ENCODE peak calls at places on chromosomes 2 and 18, in six cellular contexts. D is heart left ventricle, Q is HFFc6, W is kidney epithelial cell, V is fibroblast of villous mesenchyme, T is thoracic aorta. C is an unnamed sample.

GRCh38 chr2:152594792-152595191 is 122.5 kb downstream of the PRPF40A start:
- DNase-seq in W (no peak), Q (no peak), V (peak), D (peak), T (peak), C (no peak)

GRCh38 chr2:24359701-24360049 is 661 bp downstream of the ITSN2 start:
- DNase-seq in D (peak), W (no peak), V (peak), Q (no peak), T (no peak), C (no peak)

GRCh38 chr2:134866498-134867099 is 28.2 kb downstream of the ACMSD start:
- DNase-seq in T (no peak), W (no peak), V (peak), D (no peak), Q (peak), C (no peak)

GRCh38 chr2:28835787-28836186 is 25.2 kb downstream of the SPDYA start:
- DNase-seq in V (peak), W (no peak), D (no peak), T (no peak), Q (no peak), C (no peak)

GRCh38 chr2:54613794-54614257 is 109.6 kb upstream of the EML6 start:
- DNase-seq in Q (no peak), W (no peak), D (no peak), T (no peak), V (peak), C (no peak)

GRCh38 chr2:111111101-111111755 is 9.5 kb upstream of the BCL2L11 start:
- DNase-seq in V (no peak), T (no peak), Q (no peak), W (no peak), D (no peak), C (no peak)

GRCh38 chr2:219695145-219695544 is 67.7 kb downstream of the SLC4A3 start:
- DNase-seq in Q (no peak), T (no peak), D (no peak), W (no peak), V (no peak), C (no peak)

GRCh38 chr2:137910641-137911040 is 53.6 kb upstream of the HNMT start:
- DNase-seq in V (peak), D (no peak), T (no peak), W (no peak), Q (peak), C (no peak)

GRCh38 chr18:3450358-3451107 is 561 bp downstream of the TGIF1 start:
- DNase-seq in W (no peak), D (peak), Q (peak), T (no peak), V (peak), C (peak)

GRCh38 chr2:99970292-99970868 is 172.0 kb downstream of the AFF3 start:
- DNase-seq in V (peak), D (no peak), W (no peak), T (no peak), Q (no peak), C (no peak)

GRCh38 chr2:45112750-45113149 is 103.5 kb upstream of the SIX2 start:
- DNase-seq in T (no peak), D (no peak), V (no peak), Q (no peak), W (no peak), C (no peak)

GRCh38 chr2:226979004-226979403 is 143.2 kb downstream of the RHBDD1 start:
- DNase-seq in Q (no peak), D (no peak), V (no peak), W (no peak), T (no peak), C (no peak)

GRCh38 chr2:130355181-130355577 is 677 bp upstream of the PTPN18 start:
- DNase-seq in T (no peak), Q (no peak), V (peak), D (no peak), W (no peak), C (no peak)

GRCh38 chr2:191030521-191031154 is 16.7 kb upstream of the STAT1 start:
- DNase-seq in W (no peak), T (no peak), Q (no peak), V (peak), D (no peak), C (peak)

GRCh38 chr18:25233582-25234362 is 118.2 kb downstream of the ZNF521 start:
- DNase-seq in W (no peak), V (peak), T (no peak), Q (peak), D (no peak), C (no peak)

GRCh38 chr2:48613211-48613610 is 4.4 kb upstream of the GTF2A1L start:
- DNase-seq in Q (no peak), T (no peak), W (no peak), D (no peak), V (no peak), C (no peak)

GRCh38 chr2:197708331-197708730 is 3.2 kb downstream of the MARS2 start:
- DNase-seq in V (peak), T (no peak), W (peak), Q (peak), D (no peak), C (no peak)

GRCh38 chr18:36153203-36153602 is 23.5 kb downstream of the ELP2 start:
- DNase-seq in W (peak), T (no peak), V (peak), D (no peak), Q (peak), C (no peak)

GRCh38 chr2:143686585-143687164 is 557.5 kb downstream of the ARHGAP15 start:
- DNase-seq in D (no peak), W (peak), V (peak), T (no peak), Q (peak), C (no peak)

GRCh38 chr2:38146302-38146916 is 70.5 kb upstream of the CYP1B1 start:
- DNase-seq in W (peak), D (peak), Q (peak), T (peak), V (peak), C (peak)

GRCh38 chr2:27356056-27356381 is 545 bp downstream of the GTF3C2 start:
- DNase-seq in D (peak), V (peak), Q (peak), W (no peak), T (no peak), C (peak)

GRCh38 chr2:16271231-16271896 is 331.0 kb downstream of the MYCN start:
- DNase-seq in W (no peak), D (no peak), T (no peak), Q (no peak), V (no peak), C (no peak)

GRCh38 chr2:136764397-136765255 is 719 bp upstream of the THSD7B start:
- DNase-seq in W (no peak), T (no peak), Q (no peak), V (no peak), D (no peak), C (peak)

GRCh38 chr2:187529977-187530721 is 24.1 kb downstream of the TFPI start:
- DNase-seq in Q (no peak), D (no peak), W (no peak), V (peak), T (no peak), C (no peak)

GRCh38 chr18:76909418-76909817 is 87.1 kb downstream of the ZNF236 start:
- DNase-seq in D (no peak), T (no peak), V (no peak), W (no peak), Q (no peak), C (no peak)

GRCh38 chr2:26515771-26516170 is 37.8 kb upstream of the OTOF start:
- DNase-seq in T (no peak), W (no peak), Q (no peak), V (no peak), D (no peak), C (no peak)

GRCh38 chr18:31093880-31094279 is 8.3 kb downstream of the DSC2 start:
- DNase-seq in W (no peak), D (no peak), Q (no peak), T (no peak), V (no peak), C (no peak)

GRCh38 chr2:109186656-109187250 is 57.7 kb downstream of the SH3RF3 start:
- DNase-seq in W (no peak), T (no peak), V (no peak), D (no peak), Q (no peak), C (no peak)

GRCh38 chr2:190837417-190837816 is 43.2 kb upstream of the GLS start:
- DNase-seq in Q (peak), D (no peak), T (no peak), V (peak), W (peak), C (no peak)

GRCh38 chr2:85266424-85267041 is 61.3 kb downstream of the TGOLN2 start:
- DNase-seq in W (no peak), Q (no peak), D (peak), T (no peak), V (peak), C (peak)

GRCh38 chr2:157899125-157899839 is 23.2 kb upstream of the ACVR1 start:
- DNase-seq in T (no peak), Q (no peak), W (no peak), D (no peak), V (no peak), C (no peak)

GRCh38 chr2:52431352-52431760 is 1336.2 kb upstream of the CHAC2 start:
- DNase-seq in T (no peak), V (no peak), W (no peak), D (no peak), Q (no peak), C (no peak)
- TF ChIP-seq CTCF in T (no peak), V (no peak), W (no peak), D (no peak), Q (no peak), C (no peak)

DNA sequence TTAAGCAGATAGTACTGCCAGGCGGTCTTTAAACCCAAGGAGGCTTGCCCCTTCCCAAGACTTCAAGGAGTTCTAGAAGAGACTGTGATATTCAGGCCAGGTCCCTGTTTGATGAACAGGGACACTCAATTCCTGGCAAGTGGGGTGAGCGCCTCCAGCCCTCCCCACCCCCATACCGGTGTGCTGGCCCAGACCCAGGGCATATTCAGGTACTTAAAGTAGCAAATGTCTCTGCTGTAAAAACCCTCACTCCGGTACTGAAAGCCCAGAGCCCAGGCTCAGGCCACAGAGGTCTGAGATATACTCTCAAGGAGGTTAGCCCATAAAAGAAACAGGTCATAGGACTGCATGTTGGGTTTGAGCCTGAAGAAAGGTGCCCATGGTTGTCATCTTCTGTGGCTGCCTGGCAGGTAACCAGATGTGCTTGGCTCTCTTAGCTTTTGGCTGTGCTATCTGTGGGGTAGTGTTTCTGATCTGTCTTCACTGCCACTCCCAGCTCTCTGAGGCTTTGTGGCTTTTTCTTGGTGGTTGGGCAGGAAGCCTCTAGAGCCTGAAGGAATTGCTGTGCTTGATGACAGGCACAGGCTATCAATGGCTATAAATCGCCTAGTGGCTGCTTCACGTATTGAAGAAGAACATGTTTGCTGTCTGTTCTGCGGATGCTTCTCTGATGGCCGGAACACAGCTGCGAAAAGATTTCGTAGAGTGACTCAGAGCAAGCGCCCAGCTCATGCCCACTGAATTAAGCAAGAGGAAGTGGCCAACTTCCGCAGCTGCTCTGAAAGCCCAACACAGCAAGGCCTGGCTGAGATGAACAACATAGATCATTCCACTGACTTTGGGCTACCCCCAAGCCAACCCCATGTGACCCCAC is 63.3 kb upstream of the ALPP start:
- DNase-seq in T (peak), V (peak), D (peak), W (peak), Q (peak), C (no peak)
- TF ChIP-seq CTCF in T (no peak), V (peak), D (no peak), W (no peak), Q (no peak), C (no peak)

GRCh38 chr2:83594841-83595720 is 864.0 kb downstream of the SUCLG1 start:
- DNase-seq in D (no peak), T (no peak), W (no peak), Q (no peak), V (peak), C (no peak)
- TF ChIP-seq CTCF in D (no peak), T (no peak), W (no peak), Q (no peak), V (no peak), C (no peak)

DNA sequence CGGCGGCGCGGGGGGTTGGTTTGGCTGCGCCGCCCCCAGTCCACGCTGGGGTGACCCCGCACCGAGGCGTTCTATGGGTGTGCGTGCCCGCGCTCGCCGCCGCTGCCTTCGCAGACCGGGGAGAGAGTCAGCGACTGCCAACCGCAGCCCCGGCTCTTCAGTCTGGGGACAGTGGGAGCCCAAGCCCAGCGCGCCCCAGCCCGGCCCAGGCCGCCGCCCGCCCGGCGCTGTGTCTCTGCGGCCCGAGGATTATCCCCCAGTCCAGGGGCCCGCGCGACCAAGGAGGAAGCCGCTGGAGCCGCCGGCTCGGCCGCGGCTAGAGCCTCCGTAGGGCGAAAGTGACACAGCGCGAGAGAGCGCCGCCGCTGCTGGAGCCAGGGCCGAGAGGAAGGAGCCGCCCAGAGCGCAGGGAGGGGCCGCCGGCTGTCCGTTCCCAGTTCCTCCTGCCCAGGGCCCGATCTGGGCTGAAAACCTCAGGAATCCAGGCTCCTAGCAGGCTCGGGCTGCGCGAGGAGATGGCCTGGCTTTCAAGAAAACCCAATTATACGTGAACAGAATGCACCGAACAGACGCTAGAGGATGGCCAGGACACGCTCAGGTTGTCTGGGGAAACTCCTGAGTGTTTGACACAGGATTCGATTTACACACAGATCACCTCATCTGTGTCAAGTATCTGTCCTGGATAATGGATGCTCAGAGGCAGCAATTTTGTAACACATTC is 2.4 kb downstream of the CTIF start:
- DNase-seq in Q (peak), V (peak), T (no peak), W (no peak), D (peak), C (peak)
- TF ChIP-seq CTCF in Q (no peak), V (no peak), T (no peak), W (no peak), D (no peak), C (no peak)

GRCh38 chr2:208782097-208782496 is 375.5 kb downstream of the PTH2R start:
- DNase-seq in V (no peak), W (no peak), T (no peak), D (no peak), Q (no peak), C (no peak)

GRCh38 chr2:208781166-208781565 is 374.6 kb downstream of the PTH2R start:
- DNase-seq in V (no peak), Q (no peak), T (no peak), D (no peak), W (no peak), C (no peak)

DNA sequence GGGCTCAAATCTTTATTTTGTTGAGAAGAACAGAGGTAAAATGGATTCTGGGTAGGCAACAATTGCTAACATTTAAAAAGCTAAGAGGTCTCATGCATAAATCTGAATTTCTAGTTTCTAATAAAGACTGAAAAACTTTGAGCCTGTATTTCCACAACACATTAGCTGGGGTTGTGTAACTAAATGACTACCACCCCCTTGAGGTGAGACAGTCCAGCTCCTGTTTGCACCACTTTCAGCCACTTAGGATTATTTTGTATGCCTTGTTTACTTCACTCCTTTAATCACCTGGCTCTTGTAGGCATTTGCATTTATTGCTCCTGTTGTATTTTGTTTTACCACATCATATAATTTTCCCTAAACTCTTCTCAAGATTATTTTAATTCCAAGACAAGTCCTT is 376.6 kb downstream of the PTH2R start:
- DNase-seq in V (no peak), Q (no peak), W (no peak), D (no peak), T (no peak), C (no peak)
- TF ChIP-seq CTCF in V (no peak), Q (no peak), W (peak), D (no peak), T (no peak), C (no peak)

DNA sequence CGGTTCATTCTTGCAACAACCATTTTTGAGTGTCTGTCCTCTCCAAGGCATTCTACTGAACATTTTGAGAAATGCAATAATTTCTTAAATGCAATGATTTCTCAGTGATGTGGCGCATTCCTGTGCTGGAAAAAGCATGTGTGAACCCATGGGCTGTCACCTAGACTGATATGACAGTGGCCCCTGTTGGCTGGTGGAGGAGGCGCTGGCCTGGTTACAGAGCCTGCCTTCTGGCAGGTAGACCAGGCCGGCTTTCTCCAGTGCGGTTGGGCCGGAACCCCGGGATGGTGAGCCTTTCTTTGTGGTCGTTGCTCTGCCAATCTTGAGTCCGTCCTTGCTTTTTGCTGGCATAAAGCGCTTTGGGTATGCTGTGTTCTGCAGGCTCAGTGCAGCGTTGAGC is 33.7 kb downstream of the TSHZ1 start:
- DNase-seq in D (no peak), Q (no peak), T (no peak), V (no peak), W (no peak), C (no peak)
- TF ChIP-seq CTCF in D (peak), Q (peak), T (no peak), V (peak), W (peak), C (peak)

DNA sequence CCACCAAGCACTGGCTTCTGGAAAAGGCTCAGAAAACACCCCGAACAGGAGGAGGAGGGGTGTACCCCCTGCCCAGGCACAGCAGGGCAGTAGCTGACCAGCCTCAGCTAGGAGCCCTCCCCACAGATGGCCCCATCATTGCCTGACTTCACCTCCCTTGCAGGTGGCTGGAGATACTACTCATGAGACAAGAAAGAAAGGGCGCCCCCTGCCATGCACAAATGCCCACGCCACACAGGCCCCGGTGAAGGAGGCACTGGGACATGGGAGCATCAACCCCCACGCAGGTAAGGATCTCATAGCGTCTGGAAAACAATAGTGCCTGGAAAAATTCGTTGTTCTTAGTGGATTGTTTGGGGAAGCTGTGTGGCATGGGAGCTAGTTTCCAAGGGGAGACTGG is 240.6 kb downstream of the TFCP2L1 start:
- DNase-seq in D (no peak), T (no peak), V (no peak), W (no peak), Q (no peak), C (no peak)
- TF ChIP-seq CTCF in D (no peak), T (no peak), V (peak), W (peak), Q (peak), C (no peak)

GRCh38 chr2:60998628-60999545 is 18.6 kb upstream of the PEX13 start:
- DNase-seq in T (no peak), Q (peak), D (no peak), W (no peak), V (peak), C (no peak)
- TF ChIP-seq CTCF in T (peak), Q (peak), D (peak), W (peak), V (peak), C (peak)

DNA sequence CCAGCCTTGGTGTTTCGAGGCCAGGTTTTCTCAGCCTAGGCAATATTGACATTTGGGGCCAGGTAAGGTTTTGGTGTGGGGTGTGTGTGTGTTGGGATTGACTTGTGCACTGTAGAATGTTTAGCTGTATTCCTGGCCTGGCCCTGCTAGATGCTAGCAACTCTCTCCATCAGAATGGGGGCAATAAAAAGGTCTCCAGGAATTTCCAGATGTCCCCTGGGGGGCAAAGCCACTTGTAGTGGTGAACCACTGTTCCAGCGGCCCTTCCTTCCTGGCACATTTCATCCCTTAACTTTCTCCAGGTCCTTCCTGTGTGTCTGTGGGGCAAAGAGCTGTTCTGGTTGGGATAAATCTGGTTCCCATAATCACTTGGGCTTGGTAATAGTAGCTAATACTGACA is 12.0 kb downstream of the LIPG start:
- DNase-seq in V (no peak), D (no peak), W (no peak), Q (no peak), T (no peak), C (no peak)
- TF ChIP-seq CTCF in V (no peak), D (no peak), W (no peak), Q (no peak), T (no peak), C (no peak)

C was measured in nephron progenitor cell.